ENCODE peak calls at places on chromosomes 4 and X, in nine cellular contexts. Q, V, B, Z, X, F, L, P and N are unnamed samples.

GRCh38 chr4:185222598-185222997 is 13.2 kb downstream of the SNX25 start:
- DNase-seq in P (peak; percentile 85), L (no peak), Z (no peak), Q (no peak), V (no peak), F (no peak), B (no peak), X (no peak), N (peak; percentile 66)

GRCh38 chrX:40383969-40384368 is 196.8 kb upstream of the ATP6AP2 start:
- DNase-seq in P (no peak), V (no peak), B (no peak), L (no peak), Z (no peak), Q (no peak), X (no peak), F (no peak), N (no peak)

GRCh38 chr4:119337010-119337409 is 15.1 kb upstream of the FABP2 start:
- DNase-seq in L (no peak), V (no peak), P (peak; percentile 18), X (no peak), Z (no peak), F (no peak), Q (no peak), B (no peak), N (no peak)

GRCh38 chr4:170281027-170281426 is 191.3 kb upstream of the AADAT start:
- DNase-seq in P (no peak), F (no peak), V (no peak), X (no peak), Q (no peak), Z (no peak), B (no peak), L (no peak), N (no peak)

GRCh38 chr4:123599920-123600394 is 203.4 kb downstream of the SPRY1 start:
- DNase-seq in Z (peak; percentile 73), P (peak; percentile 67), V (no peak), B (peak; percentile 81), Q (peak; percentile 19), X (peak; percentile 79), F (no peak), L (peak; percentile 36), N (peak; percentile 41)

GRCh38 chr4:13989496-13989895 is 362.0 kb upstream of the BOD1L1 start:
- DNase-seq in V (no peak), F (no peak), Q (no peak), L (no peak), Z (no peak), B (no peak), P (peak; percentile 66), X (no peak), N (no peak)

GRCh38 chr4:121706595-121707021 is 9.8 kb upstream of the ANXA5 start:
- DNase-seq in L (no peak), Z (no peak), F (peak; percentile 56), P (peak; percentile 93), V (no peak), Q (peak; percentile 57), B (peak; percentile 70), X (no peak), N (peak; percentile 83)

GRCh38 chrX:5681159-5681558 is 547.5 kb downstream of the NLGN4X start:
- DNase-seq in P (peak; percentile 9), Z (no peak), F (no peak), L (no peak), V (no peak), X (no peak), Q (no peak), B (no peak), N (peak; percentile 3)

GRCh38 chr4:183165371-183165770 is 66.3 kb downstream of the WWC2 start:
- DNase-seq in L (no peak), V (no peak), B (no peak), F (no peak), Z (no peak), P (peak; percentile 69), Q (no peak), X (no peak), N (no peak)

GRCh38 chr4:76963136-76963477 is 13.6 kb downstream of the SEPTIN11 start:
- DNase-seq in Z (no peak), Q (no peak), L (no peak), F (no peak), B (no peak), V (no peak), X (no peak), P (peak; percentile 76), N (no peak)